ENCODE peak calls at places on chromosome 6, in four cellular contexts. R is NCI-H1105; Q is OCI-M1; H is effector memory CD8-positive, alpha-beta T cell. J is an unnamed sample.

GRCh38 chr6:158817298-158818007 is 1.7 kb downstream of the EZR start:
- DNase-seq in Q (peak; percentile 93), H (peak; percentile 40), R (peak; percentile 44), J (no peak)

GRCh38 chr6:165274611-165275010 is 34.8 kb downstream of the C6orf118 start:
- DNase-seq in R (no peak), H (no peak), Q (no peak), J (no peak)

GRCh38 chr6:71512256-71512655 is 223.6 kb downstream of the OGFRL1 start:
- DNase-seq in H (no peak), R (no peak), Q (no peak), J (no peak)

GRCh38 chr6:43927525-43928210 is 157.7 kb downstream of the VEGFA start:
- DNase-seq in Q (peak; percentile 63), R (no peak), H (no peak), J (no peak)

GRCh38 chr6:169953686-169954085 is 202.3 kb downstream of the ERMARD start:
- DNase-seq in H (no peak), R (no peak), Q (no peak), J (no peak)

GRCh38 chr6:147936703-147937102 is 405.9 kb upstream of the SASH1 start:
- DNase-seq in R (no peak), H (no peak), Q (no peak), J (no peak)

GRCh38 chr6:157714153-157714490 is 108.9 kb upstream of the SNX9 start:
- DNase-seq in H (no peak), Q (no peak), R (no peak), J (no peak)

GRCh38 chr6:81031429-81031828 is 721.1 kb downstream of the TENT5A start:
- DNase-seq in Q (no peak), R (no peak), H (no peak), J (no peak)

GRCh38 chr6:122482750-122483080 is 11.1 kb upstream of the SERINC1 start:
- DNase-seq in H (no peak), R (no peak), Q (no peak), J (peak; percentile 52)

GRCh38 chr6:18585032-18585573 is 198.0 kb downstream of the RNF144B start:
- DNase-seq in R (no peak), H (no peak), Q (peak; percentile 77), J (peak; percentile 14)

GRCh38 chr6:152267967-152268845 is 369.0 kb downstream of the SYNE1 start:
- DNase-seq in R (peak; percentile 18), H (no peak), Q (peak; percentile 64), J (peak; percentile 49)

GRCh38 chr6:22149081-22149480 is 147.8 kb downstream of the PRL start:
- DNase-seq in R (peak; percentile 34), H (no peak), Q (no peak), J (no peak)

GRCh38 chr6:113936093-113936934 is 34.6 kb downstream of the HDAC2 start:
- DNase-seq in Q (peak; percentile 86), H (peak; percentile 22), R (peak; percentile 44), J (peak; percentile 59)

GRCh38 chr6:104483225-104483834 is 376.4 kb downstream of the HACE1 start:
- DNase-seq in R (no peak), H (no peak), Q (peak; percentile 72), J (peak; percentile 18)

GRCh38 chr6:33123732-33124524 is 48.1 kb downstream of the HLA-DPB1 start:
- DNase-seq in Q (peak; percentile 85), H (no peak), R (peak; percentile 24), J (peak; percentile 42)

J was measured in cardiac muscle cell.